ENCODE peak calls at places on chromosome 1, in five cellular contexts. One of them, this sample, is unnamed.

GRCh38 chr1:245621589-245621988 is 466.8 kb downstream of the KIF26B start:
- DNase-seq in heart right ventricle: no peak
- DNase-seq in NT2/D1: no peak
- DNase-seq in psoas muscle: no peak
- DNase-seq in adipocyte: no peak
- DNase-seq in this sample: no peak

GRCh38 chr1:178091986-178092745 is 1.7 kb upstream of the RASAL2 start:
- DNase-seq in adipocyte: peak
- DNase-seq in psoas muscle: no peak
- DNase-seq in NT2/D1: no peak
- DNase-seq in heart right ventricle: no peak
- DNase-seq in this sample: peak

GRCh38 chr1:180643693-180644092 is 11.9 kb downstream of the XPR1 start:
- DNase-seq in NT2/D1: no peak
- DNase-seq in adipocyte: peak
- DNase-seq in heart right ventricle: no peak
- DNase-seq in psoas muscle: no peak
- DNase-seq in this sample: peak

GRCh38 chr1:222310830-222311229 is 237.1 kb downstream of the HHIPL2 start:
- DNase-seq in heart right ventricle: peak
- DNase-seq in adipocyte: no peak
- DNase-seq in psoas muscle: peak
- DNase-seq in NT2/D1: no peak
- DNase-seq in this sample: no peak

GRCh38 chr1:115112496-115113375 is 23.4 kb upstream of the TSPAN2 start:
- DNase-seq in NT2/D1: peak
- DNase-seq in heart right ventricle: peak
- DNase-seq in adipocyte: peak
- DNase-seq in psoas muscle: no peak
- DNase-seq in this sample: peak

GRCh38 chr1:182174202-182174855 is 112.8 kb upstream of the ZNF648 start:
- DNase-seq in psoas muscle: peak
- DNase-seq in heart right ventricle: peak
- DNase-seq in adipocyte: no peak
- DNase-seq in NT2/D1: no peak
- DNase-seq in this sample: no peak

GRCh38 chr1:236200925-236201324 is 58.6 kb downstream of the GPR137B start:
- DNase-seq in psoas muscle: no peak
- DNase-seq in NT2/D1: no peak
- DNase-seq in heart right ventricle: no peak
- DNase-seq in adipocyte: no peak
- DNase-seq in this sample: no peak

GRCh38 chr1:52294580-52294979 is 71.4 kb downstream of the CC2D1B start:
- DNase-seq in NT2/D1: no peak
- DNase-seq in psoas muscle: no peak
- DNase-seq in heart right ventricle: no peak
- DNase-seq in adipocyte: peak
- DNase-seq in this sample: peak

GRCh38 chr1:178241057-178241456 is 147.2 kb downstream of the RASAL2 start:
- DNase-seq in NT2/D1: no peak
- DNase-seq in psoas muscle: no peak
- DNase-seq in adipocyte: peak
- DNase-seq in heart right ventricle: no peak
- DNase-seq in this sample: peak

GRCh38 chr1:110035236-110035752 is 870 bp downstream of the STRIP1 start:
- DNase-seq in adipocyte: peak
- DNase-seq in heart right ventricle: no peak
- DNase-seq in psoas muscle: no peak
- DNase-seq in NT2/D1: peak
- DNase-seq in this sample: peak

GRCh38 chr1:181134543-181135461 is 46.3 kb downstream of the IER5 start:
- DNase-seq in psoas muscle: no peak
- DNase-seq in NT2/D1: no peak
- DNase-seq in heart right ventricle: no peak
- DNase-seq in adipocyte: peak
- DNase-seq in this sample: peak

GRCh38 chr1:197917813-197918646 is 858 bp downstream of the LHX9 start:
- DNase-seq in NT2/D1: no peak
- DNase-seq in heart right ventricle: no peak
- DNase-seq in adipocyte: peak
- DNase-seq in psoas muscle: no peak
- DNase-seq in this sample: no peak

GRCh38 chr1:78649628-78650027 is at the start of gene IFI44:
- DNase-seq in heart right ventricle: peak
- DNase-seq in NT2/D1: no peak
- DNase-seq in psoas muscle: peak
- DNase-seq in adipocyte: peak
- DNase-seq in this sample: peak

GRCh38 chr1:173421266-173421665 is 55.9 kb upstream of the PRDX6 start:
- DNase-seq in NT2/D1: no peak
- DNase-seq in heart right ventricle: no peak
- DNase-seq in psoas muscle: no peak
- DNase-seq in adipocyte: no peak
- DNase-seq in this sample: no peak

GRCh38 chr1:222634180-222635013 is 16.5 kb downstream of the MIA3 start:
- DNase-seq in adipocyte: peak
- DNase-seq in NT2/D1: peak
- DNase-seq in heart right ventricle: no peak
- DNase-seq in psoas muscle: no peak
- DNase-seq in this sample: peak

GRCh38 chr1:31238986-31239613 is 587 bp downstream of the NKAIN1 start:
- DNase-seq in adipocyte: peak
- DNase-seq in psoas muscle: peak
- DNase-seq in heart right ventricle: no peak
- DNase-seq in NT2/D1: no peak
- DNase-seq in this sample: no peak

GRCh38 chr1:194341587-194341986 is 1155.2 kb upstream of the B3GALT2 start:
- DNase-seq in adipocyte: no peak
- DNase-seq in NT2/D1: no peak
- DNase-seq in heart right ventricle: no peak
- DNase-seq in psoas muscle: no peak
- DNase-seq in this sample: no peak

GRCh38 chr1:42179275-42179674 is 14.7 kb upstream of the GUCA2A start:
- DNase-seq in heart right ventricle: no peak
- DNase-seq in adipocyte: peak
- DNase-seq in psoas muscle: no peak
- DNase-seq in NT2/D1: no peak
- DNase-seq in this sample: peak

GRCh38 chr1:244419004-244419403 is 32.7 kb downstream of the ADSS2 start:
- DNase-seq in adipocyte: no peak
- DNase-seq in heart right ventricle: no peak
- DNase-seq in psoas muscle: no peak
- DNase-seq in NT2/D1: no peak
- DNase-seq in this sample: no peak

GRCh38 chr1:25799758-25800537 is at the start of gene SELENON:
- DNase-seq in heart right ventricle: peak
- DNase-seq in psoas muscle: peak
- DNase-seq in NT2/D1: peak
- DNase-seq in adipocyte: peak
- DNase-seq in this sample: peak

GRCh38 chr1:37727186-37727585 is 34.9 kb downstream of the CDCA8 start:
- DNase-seq in heart right ventricle: no peak
- DNase-seq in adipocyte: no peak
- DNase-seq in psoas muscle: no peak
- DNase-seq in NT2/D1: no peak
- DNase-seq in this sample: no peak

GRCh38 chr1:147264158-147264768 is 21.8 kb downstream of the CHD1L start:
- DNase-seq in psoas muscle: no peak
- DNase-seq in heart right ventricle: no peak
- DNase-seq in NT2/D1: no peak
- DNase-seq in adipocyte: peak
- DNase-seq in this sample: peak

GRCh38 chr1:70396607-70397006 is 14.5 kb upstream of the CTH start:
- DNase-seq in adipocyte: no peak
- DNase-seq in heart right ventricle: no peak
- DNase-seq in NT2/D1: no peak
- DNase-seq in psoas muscle: no peak
- DNase-seq in this sample: no peak

GRCh38 chr1:92037400-92037799 is 7.6 kb downstream of the EPHX4 start:
- DNase-seq in psoas muscle: no peak
- DNase-seq in NT2/D1: no peak
- DNase-seq in heart right ventricle: no peak
- DNase-seq in adipocyte: no peak
- DNase-seq in this sample: no peak

GRCh38 chr1:77044133-77044849 is 174.9 kb downstream of the PIGK start:
- DNase-seq in adipocyte: no peak
- DNase-seq in psoas muscle: no peak
- DNase-seq in heart right ventricle: no peak
- DNase-seq in NT2/D1: no peak
- DNase-seq in this sample: no peak

GRCh38 chr1:59446257-59446901 is 149.5 kb downstream of the FGGY start:
- DNase-seq in adipocyte: peak
- DNase-seq in heart right ventricle: no peak
- DNase-seq in psoas muscle: no peak
- DNase-seq in NT2/D1: no peak
- DNase-seq in this sample: peak

GRCh38 chr1:203287896-203288295 is 17.4 kb upstream of the BTG2 start:
- DNase-seq in heart right ventricle: no peak
- DNase-seq in NT2/D1: no peak
- DNase-seq in psoas muscle: no peak
- DNase-seq in adipocyte: no peak
- DNase-seq in this sample: no peak

GRCh38 chr1:92843046-92843423 is 11.2 kb downstream of the RPL5 start:
- DNase-seq in NT2/D1: no peak
- DNase-seq in heart right ventricle: no peak
- DNase-seq in psoas muscle: no peak
- DNase-seq in adipocyte: no peak
- DNase-seq in this sample: no peak

GRCh38 chr1:162873671-162874666 is 13.0 kb upstream of the CCDC190 start:
- DNase-seq in heart right ventricle: no peak
- DNase-seq in psoas muscle: no peak
- DNase-seq in adipocyte: peak
- DNase-seq in NT2/D1: no peak
- DNase-seq in this sample: peak

GRCh38 chr1:41108696-41109284 is 87.3 kb upstream of the SLFNL1 start:
- DNase-seq in psoas muscle: peak
- DNase-seq in NT2/D1: no peak
- DNase-seq in adipocyte: peak
- DNase-seq in heart right ventricle: no peak
- DNase-seq in this sample: peak

GRCh38 chr1:98766241-98766640 is 104.7 kb downstream of the SNX7 start:
- DNase-seq in heart right ventricle: no peak
- DNase-seq in NT2/D1: no peak
- DNase-seq in adipocyte: no peak
- DNase-seq in psoas muscle: no peak
- DNase-seq in this sample: no peak

GRCh38 chr1:43454270-43455011 is 710 bp upstream of the HYI start:
- DNase-seq in NT2/D1: peak
- DNase-seq in psoas muscle: peak
- DNase-seq in heart right ventricle: peak
- DNase-seq in adipocyte: peak
- DNase-seq in this sample: peak

GRCh38 chr1:219174672-219175564 is 1.2 kb downstream of the LYPLAL1 start:
- DNase-seq in psoas muscle: no peak
- DNase-seq in heart right ventricle: no peak
- DNase-seq in NT2/D1: peak
- DNase-seq in adipocyte: peak
- DNase-seq in this sample: peak

GRCh38 chr1:97680460-97680859 is 240.4 kb downstream of the DPYD start:
- DNase-seq in psoas muscle: no peak
- DNase-seq in NT2/D1: no peak
- DNase-seq in adipocyte: no peak
- DNase-seq in heart right ventricle: no peak
- DNase-seq in this sample: no peak

DNA sequence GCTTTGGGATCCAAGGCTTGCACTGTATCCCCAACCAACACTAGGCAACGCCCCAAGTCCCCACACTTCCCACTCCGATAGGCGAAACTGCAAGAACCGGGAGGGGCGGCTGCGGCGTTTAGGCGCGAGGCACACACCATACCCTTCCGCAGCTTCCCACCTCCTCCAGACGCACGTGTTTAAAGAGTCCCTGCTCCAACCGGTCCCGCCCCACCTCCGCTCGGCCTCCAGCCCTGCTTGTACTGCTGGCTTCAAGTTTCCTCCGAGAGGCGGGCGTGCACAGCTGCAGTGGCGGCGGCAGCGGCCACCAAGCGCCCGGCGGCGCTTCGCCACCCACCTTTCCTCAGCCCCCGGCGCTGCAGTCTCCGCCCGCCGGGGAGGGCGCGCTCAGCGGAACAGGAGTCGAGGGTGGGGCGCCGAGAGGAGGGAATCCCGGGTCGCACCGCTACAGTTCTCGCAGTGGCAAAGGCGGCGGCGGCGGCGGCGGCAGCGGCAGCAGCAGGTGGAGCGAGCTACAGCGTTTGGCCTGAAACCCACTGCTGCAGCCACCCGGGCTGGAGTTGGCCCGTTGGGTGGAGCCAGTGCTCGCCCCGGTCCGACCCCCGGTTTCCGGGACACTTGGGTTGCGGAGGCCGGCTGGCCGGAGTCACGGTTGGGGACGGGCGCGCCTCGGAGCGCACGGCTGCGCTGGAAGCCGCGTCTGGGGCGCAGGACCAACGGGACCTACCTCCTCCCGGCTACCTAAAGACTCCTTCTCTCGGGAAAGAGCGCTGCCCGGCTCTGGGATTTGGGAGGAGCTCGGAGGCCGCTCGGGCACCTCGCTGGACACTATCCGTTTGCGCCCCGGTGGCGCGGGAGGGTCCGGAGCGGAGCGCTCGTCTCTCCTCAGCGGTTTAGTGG is at the start of gene CNIH3:
- DNase-seq in NT2/D1: peak
- DNase-seq in heart right ventricle: no peak
- DNase-seq in psoas muscle: peak
- DNase-seq in adipocyte: peak
- DNase-seq in this sample: peak
- H3K4me3 ChIP-seq in NT2/D1: peak
- H3K4me3 ChIP-seq in heart right ventricle: peak
- H3K4me3 ChIP-seq in psoas muscle: peak
- H3K4me3 ChIP-seq in adipocyte: peak
- H3K4me3 ChIP-seq in this sample: peak

DNA sequence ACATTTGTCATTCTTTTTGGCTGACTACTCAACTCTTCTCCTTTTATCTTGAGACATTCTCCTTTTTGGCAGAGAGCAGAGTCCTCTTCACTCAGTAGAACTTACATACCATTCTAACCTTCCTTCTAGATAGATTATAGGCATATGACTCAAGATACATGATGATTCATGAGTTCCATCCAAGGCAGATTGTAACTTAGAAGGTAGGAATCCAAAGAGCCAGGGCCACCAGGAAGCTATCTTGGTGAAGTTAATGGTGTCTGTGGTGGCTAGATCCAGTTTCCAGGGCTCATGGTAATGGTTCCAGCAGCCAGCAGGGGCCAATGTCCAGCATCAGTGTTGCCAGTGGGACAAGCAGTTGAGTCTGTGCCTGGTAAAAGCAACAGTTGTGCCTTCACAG is 76.1 kb upstream of the KIAA0040 start:
- DNase-seq in adipocyte: no peak
- DNase-seq in NT2/D1: no peak
- DNase-seq in psoas muscle: no peak
- DNase-seq in heart right ventricle: no peak
- DNase-seq in this sample: no peak
- H3K4me3 ChIP-seq in adipocyte: peak
- H3K4me3 ChIP-seq in NT2/D1: no peak
- H3K4me3 ChIP-seq in psoas muscle: no peak
- H3K4me3 ChIP-seq in heart right ventricle: no peak
- H3K4me3 ChIP-seq in this sample: no peak

GRCh38 chr1:151069103-151069486 is 1.5 kb upstream of the GABPB2 start:
- DNase-seq in heart right ventricle: no peak
- DNase-seq in adipocyte: no peak
- DNase-seq in psoas muscle: no peak
- DNase-seq in NT2/D1: no peak
- DNase-seq in this sample: no peak
- H3K4me3 ChIP-seq in heart right ventricle: no peak
- H3K4me3 ChIP-seq in adipocyte: no peak
- H3K4me3 ChIP-seq in psoas muscle: no peak
- H3K4me3 ChIP-seq in NT2/D1: no peak
- H3K4me3 ChIP-seq in this sample: no peak

GRCh38 chr1:75133754-75134655 is at the start of gene LHX8:
- DNase-seq in NT2/D1: peak
- DNase-seq in psoas muscle: no peak
- DNase-seq in heart right ventricle: no peak
- DNase-seq in adipocyte: peak
- DNase-seq in this sample: no peak
- H3K4me3 ChIP-seq in NT2/D1: peak
- H3K4me3 ChIP-seq in psoas muscle: peak
- H3K4me3 ChIP-seq in heart right ventricle: no peak
- H3K4me3 ChIP-seq in adipocyte: peak
- H3K4me3 ChIP-seq in this sample: peak